ENCODE peak calls at places on chromosomes 6 and 20, in nine cellular contexts. J, E, Z, F, U, I, D, B and O are unnamed samples.
A peak's percentile ranks its signal among the peaks of the same experiment; 100 is the strongest.

GRCh38 chr6:75065524-75065923 is 140.3 kb downstream of the COL12A1 start:
- DNase-seq in U (peak; percentile 26), B (no peak), Z (no peak), D (no peak), I (peak; percentile 8), J (no peak), F (no peak), E (peak; percentile 63), O (no peak)

GRCh38 chr6:17157617-17158016 is 55.8 kb downstream of the STMND1 start:
- DNase-seq in U (no peak), J (no peak), E (no peak), D (no peak), F (no peak), B (no peak), I (no peak), Z (no peak), O (no peak)

GRCh38 chr20:59754551-59754950 is 150.2 kb downstream of the PHACTR3 start:
- DNase-seq in E (no peak), I (no peak), B (no peak), J (no peak), U (no peak), D (no peak), F (no peak), Z (no peak), O (no peak)

GRCh38 chr6:104418125-104418524 is 441.6 kb downstream of the HACE1 start:
- DNase-seq in B (no peak), E (no peak), Z (no peak), I (no peak), U (peak; percentile 1), D (no peak), F (no peak), J (no peak), O (no peak)

GRCh38 chr6:33075568-33076405 is at the start of gene HLA-DPB1:
- DNase-seq in B (no peak), E (no peak), D (no peak), J (peak; percentile 15), Z (no peak), I (peak; percentile 26), F (no peak), U (peak; percentile 53), O (no peak)

GRCh38 chr6:16985484-16986284 is 116.2 kb upstream of the STMND1 start:
- DNase-seq in Z (no peak), I (no peak), E (no peak), J (no peak), D (no peak), B (no peak), U (peak; percentile 84), F (no peak), O (no peak)

GRCh38 chr6:97081010-97081573 is 156.6 kb downstream of the KLHL32 start:
- DNase-seq in D (no peak), U (no peak), J (no peak), E (no peak), I (no peak), Z (no peak), B (no peak), F (no peak), O (no peak)

GRCh38 chr6:5442319-5442718 is 181.0 kb downstream of the FARS2 start:
- DNase-seq in E (no peak), U (no peak), J (no peak), Z (no peak), D (no peak), B (no peak), I (no peak), F (no peak), O (no peak)

GRCh38 chr6:88633782-88634181 is 329.6 kb downstream of the RNGTT start:
- DNase-seq in Z (no peak), F (no peak), D (no peak), B (no peak), U (no peak), E (no peak), J (no peak), I (no peak), O (no peak)